ENCODE peak calls at places on chromosomes 13 and 19, in six cellular contexts. H is GOT3; U is LoVo; I is stimulated activated CD4-positive, alpha-beta T cell treated with anti-CD3 and anti-CD28 coated beads, Interleukin-1b, Interleukin-23, amount 100 ng/mL, for 4 hours; Y is IMR-90; B is fibroblast of the conjunctiva. C is an unnamed sample.

GRCh38 chr19:39506944-39507714 is 7.8 kb upstream of the SELENOV start:
- DNase-seq in H (no peak), U (no peak), I (no peak), Y (peak; percentile 67), B (peak; percentile 6), C (peak; percentile 42)

GRCh38 chr13:45500492-45501174 is 35.9 kb downstream of the COG3 start:
- DNase-seq in H (no peak), U (peak; percentile 5), I (no peak), Y (peak; percentile 96), B (peak; percentile 68), C (no peak)

GRCh38 chr13:80654638-80655249 is 313.8 kb upstream of the SPRY2 start:
- DNase-seq in H (no peak), U (no peak), I (no peak), Y (no peak), B (no peak), C (no peak)

GRCh38 chr19:39409886-39410619 is 2.4 kb upstream of the PLEKHG2 start:
- DNase-seq in H (peak; percentile 24), U (peak; percentile 41), I (peak; percentile 36), Y (no peak), B (no peak), C (no peak)

GRCh38 chr19:1882089-1882785 is 3.1 kb downstream of the ABHD17A start:
- DNase-seq in H (no peak), U (no peak), I (peak; percentile 46), Y (no peak), B (no peak), C (no peak)

GRCh38 chr19:56405062-56405461 is 930 bp downstream of the ZNF583 start:
- DNase-seq in H (no peak), U (no peak), I (no peak), Y (no peak), B (no peak), C (no peak)

GRCh38 chr13:33927315-33927714 is 109.4 kb downstream of the RFC3 start:
- DNase-seq in H (no peak), U (no peak), I (no peak), Y (peak; percentile 64), B (peak; percentile 53), C (no peak)

GRCh38 chr13:90205911-90206310 is 1141.6 kb upstream of the MIR17HG start:
- DNase-seq in H (no peak), U (no peak), I (no peak), Y (no peak), B (no peak), C (no peak)

GRCh38 chr13:78596701-78597550 is 6.4 kb downstream of the POU4F1 start:
- DNase-seq in H (no peak), U (no peak), I (no peak), Y (no peak), B (no peak), C (no peak)

GRCh38 chr19:52189745-52190678 is at the start of gene PPP2R1A:
- DNase-seq in H (peak; percentile 97), U (peak; percentile 99), I (peak; percentile 96), Y (peak; percentile 100), B (peak; percentile 100), C (peak; percentile 100)

GRCh38 chr19:48552406-48553322 is 692 bp downstream of the SULT2B1 start:
- DNase-seq in H (no peak), U (no peak), I (no peak), Y (no peak), B (no peak), C (no peak)

GRCh38 chr19:29812881-29813275 is 1.1 kb downstream of the CCNE1 start:
- DNase-seq in H (no peak), U (no peak), I (no peak), Y (no peak), B (no peak), C (no peak)

GRCh38 chr19:38425810-38426466 is at the start of gene RASGRP4:
- DNase-seq in H (no peak), U (no peak), I (peak; percentile 10), Y (no peak), B (no peak), C (peak; percentile 3)

GRCh38 chr13:63288576-63288975 is 1872.9 kb upstream of the PCDH20 start:
- DNase-seq in H (no peak), U (no peak), I (no peak), Y (peak; percentile 57), B (no peak), C (no peak)

GRCh38 chr19:53908106-53908932 is 759 bp upstream of the CACNG7 start:
- DNase-seq in H (no peak), U (no peak), I (peak; percentile 19), Y (peak; percentile 40), B (no peak), C (peak; percentile 67)

GRCh38 chr19:53034054-53034453 is 10.5 kb upstream of the ERVV-2 start:
- DNase-seq in H (no peak), U (no peak), I (no peak), Y (no peak), B (no peak), C (no peak)

GRCh38 chr19:15323496-15324235 is 8.7 kb downstream of the BRD4 start:
- DNase-seq in H (no peak), U (no peak), I (no peak), Y (peak; percentile 53), B (peak; percentile 45), C (no peak)

GRCh38 chr13:37179646-37180045 is 74.2 kb upstream of the CSNK1A1L start:
- DNase-seq in H (no peak), U (no peak), I (no peak), Y (no peak), B (no peak), C (no peak)

GRCh38 chr19:46542428-46543230 is 47.0 kb upstream of the PNMA8B start:
- DNase-seq in H (peak; percentile 17), U (peak; percentile 85), I (peak; percentile 79), Y (peak; percentile 87), B (peak; percentile 84), C (peak; percentile 77)

GRCh38 chr19:13902993-13903555 is 2.8 kb downstream of the BRME1 start:
- DNase-seq in H (no peak), U (no peak), I (no peak), Y (no peak), B (no peak), C (no peak)

GRCh38 chr13:113924184-113924583 is 49.7 kb downstream of the C13orf46 start:
- DNase-seq in H (no peak), U (no peak), I (no peak), Y (no peak), B (no peak), C (no peak)

GRCh38 chr13:49395416-49396277 is 48.2 kb downstream of the CAB39L start:
- DNase-seq in H (no peak), U (no peak), I (no peak), Y (no peak), B (peak; percentile 43), C (no peak)

GRCh38 chr19:45804140-45804958 is 10.8 kb downstream of the RSPH6A start:
- DNase-seq in H (no peak), U (no peak), I (no peak), Y (no peak), B (no peak), C (no peak)

GRCh38 chr19:53971608-53972007 is 8.9 kb downstream of the CACNG8 start:
- DNase-seq in H (no peak), U (no peak), I (no peak), Y (no peak), B (no peak), C (no peak)

GRCh38 chr13:75705395-75705794 is 69.3 kb downstream of the LMO7 start:
- DNase-seq in H (no peak), U (peak; percentile 92), I (no peak), Y (peak; percentile 85), B (no peak), C (no peak)

GRCh38 chr13:55999709-56000108 is 1141.0 kb upstream of the PRR20A start:
- DNase-seq in H (no peak), U (no peak), I (no peak), Y (no peak), B (no peak), C (no peak)

C was measured in amygdala.